ENCODE peak calls at places on chromosomes 2 and 18, in seven cellular contexts. L is tibial artery; B is SK-N-SH; N is CD8-positive, alpha-beta T cell; P is GM23338; O is ovary; I is PC-3. C is an unnamed sample.

GRCh38 chr18:24917767-24918166 is 434.2 kb downstream of the ZNF521 start:
- DNase-seq in P (no peak), O (peak; percentile 28), L (no peak), I (no peak), B (no peak), N (no peak), C (no peak)

GRCh38 chr18:29164020-29164706 is 987.2 kb upstream of the CDH2 start:
- DNase-seq in P (no peak), B (no peak), L (no peak), O (no peak), I (peak; percentile 96), N (no peak), C (peak; percentile 88)

GRCh38 chr2:85799215-85799956 is 45.6 kb downstream of the ATOH8 start:
- DNase-seq in N (no peak), L (peak; percentile 19), I (peak; percentile 86), P (no peak), O (no peak), B (no peak), C (peak; percentile 32)

GRCh38 chr2:226845717-226846116 is 9.9 kb downstream of the RHBDD1 start:
- DNase-seq in B (no peak), O (no peak), I (no peak), N (no peak), P (no peak), L (no peak), C (no peak)

GRCh38 chr2:100320547-100321180 is 1.6 kb downstream of the LONRF2 start:
- DNase-seq in I (peak; percentile 37), O (peak; percentile 39), N (no peak), B (peak; percentile 25), L (no peak), P (no peak), C (no peak)

GRCh38 chr2:201465524-201465971 is 14.0 kb downstream of the STRADB start:
- DNase-seq in I (no peak), B (no peak), O (no peak), N (no peak), L (no peak), P (no peak), C (no peak)

GRCh38 chr2:240896871-240897692 is 1.1 kb upstream of the MAB21L4 start:
- DNase-seq in N (no peak), P (no peak), L (no peak), I (peak; percentile 9), O (no peak), B (no peak), C (no peak)

GRCh38 chr2:41919135-41919534 is 128.7 kb upstream of the PKDCC start:
- DNase-seq in I (no peak), L (no peak), P (no peak), N (no peak), O (no peak), B (no peak), C (no peak)

GRCh38 chr2:26850565-26850964 is 2.6 kb downstream of the DPYSL5 start:
- DNase-seq in B (no peak), O (no peak), I (no peak), P (no peak), L (no peak), N (no peak), C (no peak)

GRCh38 chr2:28608829-28609400 is 113.1 kb downstream of the PLB1 start:
- DNase-seq in P (no peak), I (no peak), B (no peak), N (no peak), L (no peak), O (no peak), C (no peak)

GRCh38 chr18:9619545-9619944 is 5.2 kb upstream of the PPP4R1 start:
- DNase-seq in P (no peak), I (peak; percentile 55), B (no peak), N (no peak), L (no peak), O (no peak), C (no peak)

GRCh38 chr2:163735692-163736432 is at the start of gene FIGN:
- DNase-seq in P (peak; percentile 87), O (peak; percentile 83), B (peak; percentile 83), N (no peak), L (peak; percentile 78), I (peak; percentile 76), C (peak; percentile 55)

GRCh38 chr2:47307066-47307465 is 95.9 kb upstream of the MSH2 start:
- DNase-seq in O (no peak), N (no peak), B (peak; percentile 57), P (no peak), L (no peak), I (no peak), C (no peak)

GRCh38 chr2:75053484-75054112 is 95.2 kb downstream of the POLE4 start:
- DNase-seq in N (no peak), I (peak; percentile 77), P (peak; percentile 92), B (peak; percentile 58), O (no peak), L (no peak), C (no peak)

GRCh38 chr18:50816767-50817166 is 3.0 kb downstream of the MRO start:
- DNase-seq in I (no peak), L (no peak), N (no peak), B (no peak), P (peak; percentile 46), O (no peak), C (peak; percentile 61)
- H3K4me3 ChIP-seq in I (no peak overlapping the region), L (no peak overlapping the region), N (no peak overlapping the region), B (no peak overlapping the region), P (no peak overlapping the region), O (no peak overlapping the region), C (no peak overlapping the region)

DNA sequence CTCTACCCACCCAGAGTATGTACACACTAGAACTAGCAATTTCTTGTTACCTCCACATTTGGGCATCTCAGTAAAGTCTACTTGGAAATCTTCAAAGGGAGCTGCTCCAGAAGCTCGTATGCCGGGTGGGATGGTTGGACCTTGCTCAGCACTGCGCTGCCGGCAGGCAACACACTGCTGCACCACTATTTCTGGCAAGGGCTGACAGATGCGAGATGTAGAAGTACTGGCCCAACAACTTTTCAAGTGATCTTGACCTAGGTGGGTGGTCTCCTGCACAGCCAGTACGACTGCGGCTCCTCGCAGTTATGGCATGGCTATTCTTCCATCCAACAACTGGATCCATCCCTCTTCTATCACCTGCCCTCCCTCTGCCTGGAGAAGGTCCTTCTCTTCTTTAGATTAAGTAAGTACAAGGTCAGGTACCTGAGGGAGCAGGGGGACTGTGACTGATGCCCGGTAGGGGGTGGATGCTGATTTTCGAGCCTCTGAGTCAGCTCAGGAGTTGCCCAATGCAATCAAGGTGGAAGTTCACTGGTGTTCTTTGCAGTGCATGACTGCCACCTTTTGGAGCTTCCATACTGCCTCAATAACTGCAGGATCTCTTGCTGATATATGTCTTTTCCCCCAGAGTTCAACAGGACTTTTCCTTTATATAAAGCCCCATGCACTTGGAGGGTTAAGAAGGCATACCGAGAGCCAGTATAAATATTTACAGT is 100.4 kb upstream of the SLC1A4 start:
- DNase-seq in I (peak; percentile 96), N (no peak), L (no peak), B (no peak), P (peak; percentile 51), O (no peak), C (no peak)
- TF ChIP-seq CTCF in I (peak; percentile 89), N (no peak), L (peak; percentile 23), B (peak; percentile 19), P (peak; percentile 64), O (no peak), C (peak; percentile 38)

GRCh38 chr2:10798783-10799182 is 13.8 kb downstream of the PDIA6 start:
- DNase-seq in P (no peak), B (peak; percentile 45), O (no peak), I (no peak), L (no peak), N (no peak), C (no peak)
- H3K36me3 ChIP-seq in P (peaks cover 67% of the 10 kb centered on the region), B (peaks cover 49% of the 10 kb centered on the region), O (no peaks in the 10 kb centered on the region), I (peaks cover 65% of the 10 kb centered on the region), L (peaks cover 41% of the 10 kb centered on the region), N (peaks cover 37% of the 10 kb centered on the region), C (peaks cover 2% of the 10 kb centered on the region)

GRCh38 chr18:5543036-5543671 is 643 bp downstream of the EPB41L3 start:
- DNase-seq in L (no peak), I (no peak), O (peak; percentile 34), N (no peak), P (peak; percentile 74), B (peak; percentile 52), C (no peak)
- H3K4me3 ChIP-seq in L (peak overlapping the region; percentile 55), I (peak overlapping the region; percentile 54), O (peak overlapping the region; percentile 61), N (no peak overlapping the region), P (peak overlapping the region; percentile 76), B (no peak overlapping the region), C (peak overlapping the region; percentile 71)

GRCh38 chr2:8628870-8629209 is 53.0 kb upstream of the ID2 start:
- DNase-seq in N (no peak), B (no peak), P (no peak), O (no peak), L (no peak), I (no peak), C (no peak)
- TF ChIP-seq CTCF in N (no peak), B (no peak), P (no peak), O (no peak), L (no peak), I (no peak), C (no peak)

DNA sequence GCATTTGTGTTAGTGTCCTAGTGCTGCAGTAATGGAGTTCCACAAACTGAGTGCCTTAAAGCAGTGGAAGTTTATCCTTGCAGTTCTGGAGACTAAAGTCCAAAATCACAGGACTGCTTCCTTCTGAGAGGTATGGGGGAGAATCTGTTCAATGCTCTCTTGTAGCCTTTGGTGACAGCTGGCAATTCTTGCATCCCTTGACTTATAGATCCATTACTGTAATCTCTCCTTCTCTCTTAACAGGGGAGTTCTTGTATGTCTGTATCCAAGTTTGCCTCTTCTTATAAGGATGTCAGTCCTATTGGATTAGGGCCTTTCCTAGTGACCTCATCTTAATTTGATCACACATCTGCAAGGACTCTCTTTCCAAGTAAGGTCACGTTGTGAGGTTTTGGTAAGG is 69.9 kb downstream of the XRCC5 start:
- DNase-seq in N (no peak), L (no peak), B (no peak), O (no peak), I (no peak), P (no peak), C (no peak)
- H3K36me3 ChIP-seq in N (peaks cover 8% of the 10 kb centered on the region), L (peaks cover 12% of the 10 kb centered on the region), B (peaks cover 87% of the 10 kb centered on the region), O (no peaks in the 10 kb centered on the region), I (peaks cover 71% of the 10 kb centered on the region), P (peaks cover 21% of the 10 kb centered on the region), C (no peaks in the 10 kb centered on the region)

DNA sequence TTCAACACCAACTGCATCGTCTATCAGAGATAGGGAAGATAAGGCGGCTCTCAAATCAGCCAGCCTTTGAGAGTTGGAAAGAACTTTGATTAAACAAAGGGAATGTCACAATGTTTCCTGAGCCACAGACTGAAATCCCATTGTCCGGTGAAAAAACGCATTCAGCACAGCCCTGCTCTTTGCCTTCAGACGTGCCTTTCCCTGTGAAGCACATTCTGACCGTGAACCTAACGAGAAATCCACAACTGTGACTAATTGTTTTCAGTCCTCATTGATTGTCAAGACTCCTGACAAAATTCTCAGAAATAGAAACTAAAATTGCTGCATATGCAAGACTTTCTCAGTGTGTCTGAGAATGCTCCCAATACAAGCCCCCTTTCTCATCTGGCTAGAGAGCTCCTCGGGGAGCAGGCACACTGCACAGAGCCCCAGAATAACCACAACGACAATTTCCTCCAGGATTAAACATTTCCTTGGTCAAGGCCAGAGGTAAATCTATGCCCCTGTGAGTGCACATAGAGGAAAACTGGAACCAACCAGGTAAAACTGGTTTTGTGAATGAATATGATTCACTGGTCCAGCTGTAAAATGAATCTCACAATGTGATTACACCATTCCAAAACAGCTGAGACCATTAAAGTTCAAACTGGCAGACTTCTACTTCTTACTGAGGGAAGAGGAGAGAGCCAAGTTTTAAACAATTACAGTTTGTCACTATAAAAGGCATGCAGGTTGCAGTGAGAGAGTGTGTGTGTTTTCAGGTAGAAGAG is 561.9 kb upstream of the ID2 start:
- DNase-seq in B (no peak), P (no peak), L (no peak), N (no peak), O (no peak), I (peak; percentile 90), C (peak; percentile 47)
- H3K4me3 ChIP-seq in B (no peak overlapping the region), P (no peak overlapping the region), L (no peak overlapping the region), N (no peak overlapping the region), O (no peak overlapping the region), I (peak overlapping the region; percentile 40), C (no peak overlapping the region)